ENCODE peak calls at places on chromosomes 2 and 18, in five cellular contexts. C, M, G, P and T are unnamed samples.

GRCh38 chr2:237235383-237236095 is 149.8 kb downstream of the COPS8 start:
- DNase-seq in C (no peak), P (no peak), G (no peak), M (no peak), T (no peak)

GRCh38 chr2:85656468-85656867 is 11.5 kb downstream of the SFTPB start:
- DNase-seq in M (no peak), P (no peak), C (no peak), G (no peak), T (no peak)

GRCh38 chr2:9554841-9555337 is 741 bp downstream of the ADAM17 start:
- DNase-seq in M (peak), P (no peak), G (peak), C (peak), T (peak)

GRCh38 chr18:76449110-76449453 is 46.0 kb downstream of the ZNF516 start:
- DNase-seq in M (no peak), P (no peak), G (no peak), C (no peak), T (no peak)

GRCh38 chr2:182132605-182133004 is 147.0 kb downstream of the PPP1R1C start:
- DNase-seq in P (no peak), C (no peak), G (no peak), M (peak), T (no peak)

GRCh38 chr18:37429768-37430167 is 135.8 kb downstream of the CELF4 start:
- DNase-seq in M (no peak), P (no peak), C (no peak), G (no peak), T (no peak)

GRCh38 chr18:76621782-76622495 is 126.9 kb upstream of the ZNF516 start:
- DNase-seq in C (no peak), G (no peak), M (peak), P (no peak), T (no peak)

GRCh38 chr2:236168110-236169067 is at the start of gene GBX2:
- DNase-seq in G (peak), P (peak), C (no peak), M (peak), T (no peak)

GRCh38 chr18:63924551-63924950 is 16.8 kb downstream of the SERPINB10 start:
- DNase-seq in P (no peak), C (no peak), M (no peak), G (no peak), T (no peak)

GRCh38 chr18:57561728-57562423 is 24.6 kb downstream of the FECH start:
- DNase-seq in M (peak), C (no peak), P (peak), G (peak), T (no peak)

GRCh38 chr2:240166191-240166590 is 25.7 kb upstream of the OTOS start:
- DNase-seq in G (no peak), M (no peak), P (no peak), C (no peak), T (no peak)

GRCh38 chr2:163213699-163214098 is 375.1 kb upstream of the KCNH7 start:
- DNase-seq in M (no peak), G (no peak), P (no peak), C (no peak), T (no peak)